ENCODE peak calls at places on chromosomes 5 and 9, in six cellular contexts. One of them, this sample, is unnamed.

GRCh38 chr9:33952066-33952465 is 96.6 kb downstream of the UBAP2 start:
- DNase-seq in GM12892: no peak
- DNase-seq in H1: no peak
- DNase-seq in GM12878: no peak
- DNase-seq in K562: no peak
- DNase-seq in HepG2: no peak
- DNase-seq in this sample: no peak

GRCh38 chr5:141492168-141492885 is 3.4 kb downstream of the PCDHGC5 start:
- DNase-seq in GM12892: peak
- DNase-seq in H1: no peak
- DNase-seq in GM12878: no peak
- DNase-seq in K562: no peak
- DNase-seq in HepG2: no peak
- DNase-seq in this sample: no peak

GRCh38 chr5:7869474-7870136 is 657 bp downstream of the MTRR start:
- DNase-seq in GM12892: no peak
- DNase-seq in H1: no peak
- DNase-seq in GM12878: no peak
- DNase-seq in K562: no peak
- DNase-seq in HepG2: no peak
- DNase-seq in this sample: no peak

GRCh38 chr9:38713426-38713825 is 6.5 kb downstream of the FAM240B start:
- DNase-seq in GM12892: no peak
- DNase-seq in H1: no peak
- DNase-seq in GM12878: no peak
- DNase-seq in K562: no peak
- DNase-seq in HepG2: no peak
- DNase-seq in this sample: no peak

GRCh38 chr9:114401344-114401743 is 13.6 kb upstream of the AKNA start:
- DNase-seq in GM12892: no peak
- DNase-seq in H1: no peak
- DNase-seq in GM12878: no peak
- DNase-seq in K562: no peak
- DNase-seq in HepG2: peak
- DNase-seq in this sample: no peak

GRCh38 chr5:6733411-6734242 is 20.4 kb downstream of the TENT4A start:
- DNase-seq in GM12892: no peak
- DNase-seq in H1: no peak
- DNase-seq in GM12878: no peak
- DNase-seq in K562: no peak
- DNase-seq in HepG2: no peak
- DNase-seq in this sample: no peak

GRCh38 chr5:133382661-133383579 is 229.4 kb downstream of the FSTL4 start:
- DNase-seq in GM12892: no peak
- DNase-seq in H1: no peak
- DNase-seq in GM12878: no peak
- DNase-seq in K562: no peak
- DNase-seq in HepG2: no peak
- DNase-seq in this sample: no peak

GRCh38 chr5:116378007-116378831 is 196.4 kb downstream of the SEMA6A start:
- DNase-seq in GM12892: no peak
- DNase-seq in H1: no peak
- DNase-seq in GM12878: no peak
- DNase-seq in K562: no peak
- DNase-seq in HepG2: no peak
- DNase-seq in this sample: no peak

GRCh38 chr5:132473019-132473531 is 17.5 kb downstream of the IRF1 start:
- DNase-seq in GM12892: no peak
- DNase-seq in H1: no peak
- DNase-seq in GM12878: no peak
- DNase-seq in K562: no peak
- DNase-seq in HepG2: no peak
- DNase-seq in this sample: no peak

GRCh38 chr9:134442087-134442470 is 115.8 kb downstream of the RXRA start:
- DNase-seq in GM12892: no peak
- DNase-seq in H1: no peak
- DNase-seq in GM12878: no peak
- DNase-seq in K562: no peak
- DNase-seq in HepG2: no peak
- DNase-seq in this sample: no peak

GRCh38 chr9:134440636-134441226 is 114.5 kb downstream of the RXRA start:
- DNase-seq in GM12892: no peak
- DNase-seq in H1: no peak
- DNase-seq in GM12878: no peak
- DNase-seq in K562: no peak
- DNase-seq in HepG2: no peak
- DNase-seq in this sample: no peak

GRCh38 chr9:134442486-134443168 is 116.4 kb downstream of the RXRA start:
- DNase-seq in GM12892: no peak
- DNase-seq in H1: no peak
- DNase-seq in GM12878: no peak
- DNase-seq in K562: peak
- DNase-seq in HepG2: no peak
- DNase-seq in this sample: no peak

GRCh38 chr9:134443169-134444039 is 117.1 kb downstream of the RXRA start:
- DNase-seq in GM12892: peak
- DNase-seq in H1: peak
- DNase-seq in GM12878: peak
- DNase-seq in K562: peak
- DNase-seq in HepG2: peak
- DNase-seq in this sample: peak

GRCh38 chr9:134441227-134442086 is 115.2 kb downstream of the RXRA start:
- DNase-seq in GM12892: no peak
- DNase-seq in H1: no peak
- DNase-seq in GM12878: no peak
- DNase-seq in K562: no peak
- DNase-seq in HepG2: no peak
- DNase-seq in this sample: no peak
- TF ChIP-seq POLR2A in GM12892: no peak
- TF ChIP-seq POLR2A in H1: no peak
- TF ChIP-seq POLR2A in GM12878: peak
- TF ChIP-seq POLR2A in K562: no peak
- TF ChIP-seq POLR2A in HepG2: no peak
- TF ChIP-seq POLR2A in this sample: no peak

DNA sequence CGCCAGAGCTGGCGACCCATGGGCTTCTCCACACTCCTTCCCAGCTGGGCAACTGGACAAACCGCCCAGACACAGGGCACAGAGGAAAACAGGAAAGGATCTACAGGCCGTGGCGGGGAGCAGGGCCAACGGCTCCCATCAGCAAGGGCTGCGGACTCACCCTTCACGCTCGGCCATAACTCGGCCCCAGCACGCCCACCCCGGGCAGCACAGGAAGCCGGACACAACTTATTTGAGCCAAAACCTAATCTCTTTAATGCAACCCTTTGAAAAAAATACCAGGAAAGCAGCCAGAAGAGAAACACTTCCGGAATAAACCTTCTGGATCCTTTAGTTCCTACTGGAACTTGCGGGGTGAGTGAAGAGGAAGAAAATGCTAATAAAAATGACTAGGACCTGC is 59.9 kb downstream of the VAV2 start:
- DNase-seq in GM12892: no peak
- DNase-seq in H1: no peak
- DNase-seq in GM12878: no peak
- DNase-seq in K562: no peak
- DNase-seq in HepG2: no peak
- DNase-seq in this sample: no peak
- TF ChIP-seq POLR2AphosphoS5 in GM12892: no peak
- TF ChIP-seq POLR2AphosphoS5 in H1: no peak
- TF ChIP-seq POLR2AphosphoS5 in GM12878: no peak
- TF ChIP-seq POLR2AphosphoS5 in K562: no peak
- TF ChIP-seq POLR2AphosphoS5 in HepG2: no peak
- TF ChIP-seq POLR2AphosphoS5 in this sample: no peak

DNA sequence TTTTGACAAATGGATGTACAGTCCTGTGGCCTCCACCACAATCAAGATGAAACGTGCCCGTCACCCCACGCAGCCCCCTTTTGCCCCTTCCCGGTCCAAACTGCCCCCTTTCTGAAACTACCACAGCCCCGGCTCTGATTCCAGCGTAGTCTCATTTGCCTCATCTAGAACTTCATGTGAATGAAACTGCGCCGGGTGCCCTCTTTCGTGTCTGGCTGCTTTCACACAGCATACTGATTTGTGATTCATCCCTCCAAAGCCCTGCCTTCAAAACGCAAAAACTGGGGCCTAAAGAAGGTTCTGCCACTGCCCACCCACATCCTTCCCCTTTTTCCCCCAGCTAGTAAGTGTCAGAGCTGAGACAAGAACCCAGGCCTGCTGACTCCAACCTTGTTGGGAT is 31.5 kb upstream of the NCS1 start:
- DNase-seq in GM12892: no peak
- DNase-seq in H1: no peak
- DNase-seq in GM12878: no peak
- DNase-seq in K562: no peak
- DNase-seq in HepG2: no peak
- DNase-seq in this sample: no peak
- TF ChIP-seq TAF1 in GM12892: no peak
- TF ChIP-seq TAF1 in H1: no peak
- TF ChIP-seq TAF1 in GM12878: no peak
- TF ChIP-seq TAF1 in K562: no peak
- TF ChIP-seq TAF1 in HepG2: no peak
- TF ChIP-seq TAF1 in this sample: no peak

GRCh38 chr9:127563579-127563978 is 48.5 kb upstream of the STXBP1 start:
- DNase-seq in GM12892: no peak
- DNase-seq in H1: no peak
- DNase-seq in GM12878: no peak
- DNase-seq in K562: no peak
- DNase-seq in HepG2: no peak
- DNase-seq in this sample: no peak

GRCh38 chr9:127559247-127559680 is 52.8 kb upstream of the STXBP1 start:
- DNase-seq in GM12892: no peak
- DNase-seq in H1: no peak
- DNase-seq in GM12878: no peak
- DNase-seq in K562: no peak
- DNase-seq in HepG2: no peak
- DNase-seq in this sample: no peak

GRCh38 chr9:127562841-127563523 is 49.1 kb upstream of the STXBP1 start:
- DNase-seq in GM12892: no peak
- DNase-seq in H1: no peak
- DNase-seq in GM12878: no peak
- DNase-seq in K562: no peak
- DNase-seq in HepG2: no peak
- DNase-seq in this sample: no peak

GRCh38 chr9:127562271-127562780 is 49.8 kb upstream of the STXBP1 start:
- DNase-seq in GM12892: no peak
- DNase-seq in H1: no peak
- DNase-seq in GM12878: no peak
- DNase-seq in K562: no peak
- DNase-seq in HepG2: no peak
- DNase-seq in this sample: no peak

GRCh38 chr9:127561491-127562270 is 50.4 kb upstream of the STXBP1 start:
- DNase-seq in GM12892: no peak
- DNase-seq in H1: no peak
- DNase-seq in GM12878: no peak
- DNase-seq in K562: peak
- DNase-seq in HepG2: no peak
- DNase-seq in this sample: no peak
- TF ChIP-seq POLR2A in GM12892: no peak
- TF ChIP-seq POLR2A in H1: no peak
- TF ChIP-seq POLR2A in GM12878: no peak
- TF ChIP-seq POLR2A in K562: no peak
- TF ChIP-seq POLR2A in HepG2: no peak
- TF ChIP-seq POLR2A in this sample: no peak

DNA sequence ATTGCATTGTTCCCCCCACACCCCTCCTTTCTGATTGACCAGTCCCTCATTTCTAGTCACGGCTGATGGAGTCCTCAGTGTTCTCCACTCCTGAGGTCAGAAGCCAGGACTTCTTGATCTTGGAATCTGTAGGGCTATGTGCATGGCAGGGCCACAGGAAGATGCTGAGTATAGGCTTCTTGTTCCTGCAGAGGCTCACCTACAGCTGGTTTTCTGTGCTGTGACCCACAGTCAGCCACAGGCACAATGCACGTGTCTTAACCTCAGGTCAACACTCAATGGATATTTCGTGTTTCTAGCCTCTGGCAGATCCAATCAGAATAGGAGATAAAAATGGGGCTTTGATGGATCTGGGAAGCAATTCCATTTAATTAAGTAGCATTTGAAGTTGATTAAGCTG is 14.3 kb upstream of the CXCL14 start:
- DNase-seq in GM12892: no peak
- DNase-seq in H1: no peak
- DNase-seq in GM12878: no peak
- DNase-seq in K562: no peak
- DNase-seq in HepG2: no peak
- DNase-seq in this sample: no peak
- TF ChIP-seq POLR2AphosphoS5 in GM12892: no peak
- TF ChIP-seq POLR2AphosphoS5 in H1: no peak
- TF ChIP-seq POLR2AphosphoS5 in GM12878: no peak
- TF ChIP-seq POLR2AphosphoS5 in K562: no peak
- TF ChIP-seq POLR2AphosphoS5 in HepG2: no peak
- TF ChIP-seq POLR2AphosphoS5 in this sample: no peak

GRCh38 chr5:142820447-142820846 is 50.3 kb downstream of the ARHGAP26 start:
- DNase-seq in GM12892: no peak
- DNase-seq in H1: no peak
- DNase-seq in GM12878: no peak
- DNase-seq in K562: no peak
- DNase-seq in HepG2: peak
- DNase-seq in this sample: no peak
- TF ChIP-seq TAF1 in GM12892: no peak
- TF ChIP-seq TAF1 in H1: no peak
- TF ChIP-seq TAF1 in GM12878: no peak
- TF ChIP-seq TAF1 in K562: no peak
- TF ChIP-seq TAF1 in HepG2: no peak
- TF ChIP-seq TAF1 in this sample: no peak

DNA sequence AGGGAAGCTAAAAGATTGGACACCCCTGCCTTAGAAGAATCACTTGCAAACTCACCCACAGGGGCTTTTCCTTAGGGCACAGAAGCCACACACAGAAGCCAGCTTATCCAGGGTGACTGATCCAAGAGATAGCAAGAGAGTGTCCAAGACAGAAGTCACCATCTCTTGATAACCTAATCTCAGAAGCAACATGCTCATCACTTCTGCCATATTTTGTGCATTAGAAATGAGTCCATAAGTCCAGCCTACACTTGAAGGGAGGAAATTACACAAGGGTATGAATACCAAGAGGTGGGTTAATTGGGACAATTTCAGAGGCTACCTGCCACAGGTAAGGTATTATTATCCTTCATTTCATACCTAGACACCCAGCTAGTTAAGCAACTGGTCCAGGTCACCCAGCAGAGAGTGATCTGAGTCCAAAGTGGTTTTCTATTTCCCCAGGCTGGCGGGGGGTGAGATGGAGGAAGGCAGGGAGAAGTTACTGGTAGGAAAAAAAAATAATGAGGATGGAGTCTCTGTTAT is 3.7 kb upstream of the ERGIC1 start:
- DNase-seq in GM12892: no peak
- DNase-seq in H1: no peak
- DNase-seq in GM12878: no peak
- DNase-seq in K562: no peak
- DNase-seq in HepG2: no peak
- DNase-seq in this sample: no peak
- TF ChIP-seq POLR2A in GM12892: no peak
- TF ChIP-seq POLR2A in H1: no peak
- TF ChIP-seq POLR2A in GM12878: no peak
- TF ChIP-seq POLR2A in K562: no peak
- TF ChIP-seq POLR2A in HepG2: no peak
- TF ChIP-seq POLR2A in this sample: no peak